ENCODE peak calls at places on chromosome 18, in seven cellular contexts. X is uterus; Q is astrocyte of the hippocampus; O is heart left ventricle; H is progenitor cell of endocrine pancreas; N is Daoy; L is stimulated activated CD8-positive, alpha-beta memory T cell treated with anti-CD3 and anti-CD28 coated beads, Interleukin-12 subunit alpha, Interleukin-12 subunit beta, amount 100 ng/mL, for 4 hours. G is an unnamed sample.

GRCh38 chr18:69947361-69948106 is at the start of gene CD226:
- DNase-seq in X (no peak), Q (no peak), O (no peak), H (no peak), N (no peak), L (no peak), G (no peak)

GRCh38 chr18:30248061-30248460 is 794.5 kb downstream of the DSC3 start:
- DNase-seq in X (no peak), Q (peak), O (no peak), H (no peak), N (no peak), L (no peak), G (no peak)

GRCh38 chr18:34493099-34493544 is 217.0 kb upstream of the DTNA start:
- DNase-seq in X (peak), Q (peak), O (peak), H (peak), N (peak), L (no peak), G (peak)

GRCh38 chr18:59646228-59646945 is 50.8 kb downstream of the CCBE1 start:
- DNase-seq in X (no peak), Q (no peak), O (no peak), H (no peak), N (no peak), L (no peak), G (no peak)

GRCh38 chr18:69795785-69796184 is 151.9 kb downstream of the CD226 start:
- DNase-seq in X (no peak), Q (peak), O (no peak), H (no peak), N (no peak), L (no peak), G (no peak)

GRCh38 chr18:65748321-65748720 is 2.5 kb upstream of the CDH7 start:
- DNase-seq in X (no peak), Q (no peak), O (no peak), H (no peak), N (no peak), L (no peak), G (no peak)

GRCh38 chr18:80200171-80200931 is 47.0 kb downstream of the PARD6G start:
- DNase-seq in X (no peak), Q (no peak), O (no peak), H (no peak), N (peak), L (no peak), G (no peak)

GRCh38 chr18:57078614-57079013 is 68.3 kb upstream of the BOD1L2 start:
- DNase-seq in X (no peak), Q (no peak), O (no peak), H (no peak), N (no peak), L (no peak), G (no peak)

GRCh38 chr18:23838801-23839366 is 149.6 kb downstream of the LAMA3 start:
- DNase-seq in X (no peak), Q (peak), O (no peak), H (no peak), N (peak), L (no peak), G (no peak)

GRCh38 chr18:24057804-24058203 is 43.2 kb downstream of the TTC39C start:
- DNase-seq in X (no peak), Q (no peak), O (no peak), H (no peak), N (no peak), L (no peak), G (no peak)

GRCh38 chr18:77160515-77160914 is 27.9 kb upstream of the MBP start:
- DNase-seq in X (no peak), Q (no peak), O (no peak), H (no peak), N (no peak), L (no peak), G (no peak)

GRCh38 chr18:653512-653911 is 3.9 kb upstream of the TYMS start:
- DNase-seq in X (no peak), Q (no peak), O (no peak), H (no peak), N (no peak), L (no peak), G (no peak)

GRCh38 chr18:65409266-65409665 is 341.5 kb upstream of the CDH7 start:
- DNase-seq in X (no peak), Q (no peak), O (no peak), H (no peak), N (no peak), L (no peak), G (no peak)

GRCh38 chr18:46431522-46432171 is 225.4 kb downstream of the LOXHD1 start:
- DNase-seq in X (no peak), Q (no peak), O (no peak), H (no peak), N (no peak), L (no peak), G (no peak)

GRCh38 chr18:49813071-49813320 is 337 bp downstream of the ACAA2 start:
- DNase-seq in X (peak), Q (no peak), O (peak), H (peak), N (peak), L (no peak), G (no peak)

GRCh38 chr18:61093967-61094366 is 239.3 kb upstream of the CDH20 start:
- DNase-seq in X (no peak), Q (no peak), O (no peak), H (no peak), N (no peak), L (no peak), G (no peak)

GRCh38 chr18:22606563-22607283 is 189.0 kb upstream of the CTAGE1 start:
- DNase-seq in X (peak), Q (peak), O (peak), H (no peak), N (no peak), L (no peak), G (no peak)

GRCh38 chr18:63511285-63511684 is 30.9 kb upstream of the SERPINB12 start:
- DNase-seq in X (no peak), Q (peak), O (no peak), H (peak), N (peak), L (no peak), G (no peak)

GRCh38 chr18:72530622-72531021 is 13.5 kb downstream of the CBLN2 start:
- DNase-seq in X (no peak), Q (peak), O (no peak), H (no peak), N (no peak), L (no peak), G (no peak)

GRCh38 chr18:57909620-57910019 is 106.5 kb upstream of the ATP8B1 start:
- DNase-seq in X (no peak), Q (peak), O (no peak), H (no peak), N (peak), L (no peak), G (no peak)

GRCh38 chr18:27473359-27473758 is 288.3 kb upstream of the CHST9 start:
- DNase-seq in X (no peak), Q (no peak), O (no peak), H (no peak), N (no peak), L (no peak), G (no peak)

GRCh38 chr18:25056456-25056855 is 295.5 kb downstream of the ZNF521 start:
- DNase-seq in X (no peak), Q (peak), O (no peak), H (no peak), N (no peak), L (no peak), G (no peak)

GRCh38 chr18:47280121-47280520 is 28.7 kb upstream of the SKOR2 start:
- DNase-seq in X (no peak), Q (no peak), O (no peak), H (no peak), N (no peak), L (no peak), G (no peak)

GRCh38 chr18:29383311-29384273 is 1206.7 kb upstream of the CDH2 start:
- DNase-seq in X (no peak), Q (peak), O (no peak), H (no peak), N (no peak), L (no peak), G (no peak)

GRCh38 chr18:9823805-9824473 is 61.8 kb upstream of the TXNDC2 start:
- DNase-seq in X (no peak), Q (peak), O (no peak), H (no peak), N (peak), L (no peak), G (no peak)

GRCh38 chr18:8458546-8459215 is 150.6 kb upstream of the RAB12 start:
- DNase-seq in X (no peak), Q (no peak), O (no peak), H (no peak), N (no peak), L (no peak), G (peak)

GRCh38 chr18:79643049-79643765 is 36.4 kb upstream of the CTDP1 start:
- DNase-seq in X (no peak), Q (no peak), O (no peak), H (no peak), N (no peak), L (no peak), G (no peak)

GRCh38 chr18:832085-832681 is 20.1 kb upstream of the YES1 start:
- DNase-seq in X (no peak), Q (no peak), O (peak), H (no peak), N (no peak), L (no peak), G (peak)

GRCh38 chr18:35139517-35139916 is 98.3 kb downstream of the MAPRE2 start:
- DNase-seq in X (no peak), Q (no peak), O (no peak), H (no peak), N (no peak), L (no peak), G (no peak)

GRCh38 chr18:22946841-22947240 is 13.7 kb downstream of the RBBP8 start:
- DNase-seq in X (no peak), Q (no peak), O (no peak), H (no peak), N (no peak), L (no peak), G (no peak)

GRCh38 chr18:60372598-60372997 is at the start of gene MC4R:
- DNase-seq in X (no peak), Q (peak), O (no peak), H (no peak), N (peak), L (no peak), G (no peak)

GRCh38 chr18:59502899-59503245 is 143.8 kb upstream of the LMAN1 start:
- DNase-seq in X (no peak), Q (no peak), O (no peak), H (no peak), N (no peak), L (no peak), G (no peak)

GRCh38 chr18:23277399-23277798 is 142.1 kb downstream of the CABLES1 start:
- DNase-seq in X (no peak), Q (no peak), O (no peak), H (no peak), N (no peak), L (no peak), G (no peak)

GRCh38 chr18:9552189-9552588 is 62.2 kb downstream of the PPP4R1 start:
- DNase-seq in X (no peak), Q (no peak), O (no peak), H (no peak), N (no peak), L (no peak), G (no peak)